ENCODE peak calls at places on chromosomes 1 and 21, in four cellular contexts. One of them, this sample, is unnamed.

GRCh38 chr1:30745834-30746208 is 11.8 kb downstream of the LAPTM5 start:
- DNase-seq in GM23248: no peak
- DNase-seq in RWPE1: no peak
- DNase-seq in A549: no peak
- DNase-seq in this sample: no peak

GRCh38 chr1:5329068-5329739 is 663.0 kb downstream of the NPHP4 start:
- DNase-seq in GM23248: no peak
- DNase-seq in A549: no peak
- DNase-seq in RWPE1: no peak
- DNase-seq in this sample: no peak

GRCh38 chr1:226662704-226663326 is 76.3 kb downstream of the ITPKB start:
- DNase-seq in RWPE1: peak
- DNase-seq in A549: peak
- DNase-seq in GM23248: peak
- DNase-seq in this sample: peak

GRCh38 chr1:114110011-114110410 is 43.7 kb downstream of the SYT6 start:
- DNase-seq in GM23248: no peak
- DNase-seq in RWPE1: no peak
- DNase-seq in A549: no peak
- DNase-seq in this sample: no peak

GRCh38 chr1:118110580-118110979 is 74.4 kb downstream of the SPAG17 start:
- DNase-seq in RWPE1: no peak
- DNase-seq in GM23248: no peak
- DNase-seq in A549: no peak
- DNase-seq in this sample: no peak

GRCh38 chr1:222084048-222084447 is 342.2 kb upstream of the DUSP10 start:
- DNase-seq in GM23248: no peak
- DNase-seq in RWPE1: no peak
- DNase-seq in A549: no peak
- DNase-seq in this sample: no peak

GRCh38 chr1:156282143-156282478 is 514 bp downstream of the SMG5 start:
- DNase-seq in A549: peak
- DNase-seq in GM23248: no peak
- DNase-seq in RWPE1: no peak
- DNase-seq in this sample: no peak

GRCh38 chr1:226355679-226356583 is 47.0 kb upstream of the LIN9 start:
- DNase-seq in RWPE1: no peak
- DNase-seq in GM23248: no peak
- DNase-seq in A549: no peak
- DNase-seq in this sample: no peak

GRCh38 chr1:35031103-35031452 is 667 bp downstream of the ZMYM6 start:
- DNase-seq in GM23248: peak
- DNase-seq in A549: peak
- DNase-seq in RWPE1: peak
- DNase-seq in this sample: no peak

GRCh38 chr1:20063861-20064292 is 6.1 kb upstream of the PLA2G5 start:
- DNase-seq in RWPE1: peak
- DNase-seq in GM23248: peak
- DNase-seq in A549: no peak
- DNase-seq in this sample: peak

GRCh38 chr1:217528271-217528670 is 102.6 kb downstream of the GPATCH2 start:
- DNase-seq in GM23248: peak
- DNase-seq in A549: no peak
- DNase-seq in RWPE1: peak
- DNase-seq in this sample: peak

GRCh38 chr1:198679535-198680173 is 40.8 kb downstream of the PTPRC start:
- DNase-seq in A549: no peak
- DNase-seq in RWPE1: no peak
- DNase-seq in GM23248: no peak
- DNase-seq in this sample: no peak

GRCh38 chr1:234842726-234843641 is 233.0 kb upstream of the IRF2BP2 start:
- DNase-seq in A549: no peak
- DNase-seq in RWPE1: no peak
- DNase-seq in GM23248: no peak
- DNase-seq in this sample: no peak

GRCh38 chr1:150973826-150974579 is 632 bp downstream of the CERS2 start:
- DNase-seq in RWPE1: no peak
- DNase-seq in A549: no peak
- DNase-seq in GM23248: peak
- DNase-seq in this sample: no peak

GRCh38 chr21:44854391-44854663 is 19.2 kb downstream of the PTTG1IP start:
- DNase-seq in RWPE1: no peak
- DNase-seq in GM23248: no peak
- DNase-seq in A549: no peak
- DNase-seq in this sample: no peak

GRCh38 chr1:167190747-167191237 is 29.9 kb upstream of the POU2F1 start:
- DNase-seq in RWPE1: no peak
- DNase-seq in A549: no peak
- DNase-seq in GM23248: no peak
- DNase-seq in this sample: no peak

GRCh38 chr1:236979149-236979890 is 24.9 kb downstream of the MT1HL1 start:
- DNase-seq in RWPE1: no peak
- DNase-seq in A549: no peak
- DNase-seq in GM23248: no peak
- DNase-seq in this sample: no peak

GRCh38 chr1:183753464-183753891 is 51.4 kb upstream of the RGL1 start:
- DNase-seq in GM23248: no peak
- DNase-seq in RWPE1: no peak
- DNase-seq in A549: no peak
- DNase-seq in this sample: peak

GRCh38 chr1:107228704-107229103 is 87.9 kb downstream of the NTNG1 start:
- DNase-seq in A549: no peak
- DNase-seq in RWPE1: no peak
- DNase-seq in GM23248: peak
- DNase-seq in this sample: peak

GRCh38 chr1:213989740-213990472 is 2.1 kb downstream of the PROX1 start:
- DNase-seq in RWPE1: no peak
- DNase-seq in A549: no peak
- DNase-seq in GM23248: no peak
- DNase-seq in this sample: no peak

GRCh38 chr1:1213153-1213918 is 617 bp downstream of the TNFRSF4 start:
- DNase-seq in A549: no peak
- DNase-seq in RWPE1: no peak
- DNase-seq in GM23248: no peak
- DNase-seq in this sample: no peak

GRCh38 chr1:218600968-218601367 is 255.8 kb downstream of the TGFB2 start:
- DNase-seq in A549: peak
- DNase-seq in GM23248: no peak
- DNase-seq in RWPE1: peak
- DNase-seq in this sample: no peak

GRCh38 chr21:43866233-43866632 is 1.2 kb downstream of the AGPAT3 start:
- DNase-seq in A549: no peak
- DNase-seq in RWPE1: no peak
- DNase-seq in GM23248: peak
- DNase-seq in this sample: no peak

GRCh38 chr1:18760156-18760555 is 99.3 kb downstream of the TAS1R2 start:
- DNase-seq in RWPE1: no peak
- DNase-seq in A549: no peak
- DNase-seq in GM23248: no peak
- DNase-seq in this sample: no peak

GRCh38 chr1:18764362-18764761 is 95.1 kb downstream of the TAS1R2 start:
- DNase-seq in RWPE1: no peak
- DNase-seq in A549: no peak
- DNase-seq in GM23248: no peak
- DNase-seq in this sample: no peak

GRCh38 chr1:18766328-18766727 is 93.1 kb downstream of the TAS1R2 start:
- DNase-seq in A549: no peak
- DNase-seq in GM23248: no peak
- DNase-seq in RWPE1: no peak
- DNase-seq in this sample: no peak

GRCh38 chr1:18765725-18766124 is 93.7 kb downstream of the TAS1R2 start:
- DNase-seq in A549: no peak
- DNase-seq in GM23248: no peak
- DNase-seq in RWPE1: no peak
- DNase-seq in this sample: no peak

DNA sequence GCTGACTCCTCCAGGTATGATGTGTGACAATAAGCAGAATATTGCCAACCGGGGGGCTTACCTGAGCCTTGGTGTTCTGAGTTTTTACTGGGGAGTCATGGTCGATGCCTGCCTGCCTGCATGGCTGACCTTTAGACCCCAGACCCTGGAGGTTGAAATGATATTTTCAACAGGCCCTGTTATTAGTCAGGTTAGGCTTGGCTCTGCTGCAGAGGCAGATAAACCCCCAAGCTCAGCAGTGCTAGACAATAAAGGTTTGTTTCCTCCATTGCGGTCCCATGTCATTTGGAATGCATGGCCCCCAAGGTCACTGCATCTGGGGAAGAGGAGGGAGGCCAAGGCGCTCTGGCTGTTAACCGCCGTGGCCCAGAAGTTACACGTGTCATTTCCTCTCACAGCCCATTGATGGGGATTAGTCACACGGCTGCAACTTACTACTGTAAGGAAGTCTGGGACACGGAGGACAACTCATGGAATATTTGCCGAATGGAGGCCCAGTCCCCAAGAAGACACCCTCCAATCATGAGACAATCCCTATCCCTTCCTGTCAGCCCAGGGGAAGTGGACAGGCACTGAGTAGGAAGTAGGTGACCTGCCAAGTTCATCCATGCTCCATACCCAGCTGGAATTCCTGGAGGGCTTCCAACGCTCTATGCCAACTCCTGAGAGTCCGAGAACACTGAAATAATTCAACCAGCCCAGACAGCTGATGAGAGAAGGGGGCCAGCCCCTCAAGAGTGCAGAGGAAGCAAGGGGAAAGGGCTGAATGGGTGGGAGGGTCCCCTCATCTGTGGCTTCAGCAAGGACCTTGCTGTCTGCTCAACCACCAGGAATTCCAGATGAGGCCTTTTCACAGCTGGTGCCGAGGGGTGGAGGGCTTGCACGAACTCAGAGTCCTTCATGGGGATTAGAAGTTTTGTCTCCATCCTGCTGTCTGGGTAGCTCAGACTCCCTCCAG is 97.2 kb downstream of the TAS1R2 start:
- DNase-seq in GM23248: no peak
- DNase-seq in RWPE1: no peak
- DNase-seq in A549: no peak
- DNase-seq in this sample: no peak
- H3K27ac ChIP-seq in GM23248: no peak
- H3K27ac ChIP-seq in RWPE1: no peak
- H3K27ac ChIP-seq in A549: no peak
- H3K27ac ChIP-seq in this sample: no peak

DNA sequence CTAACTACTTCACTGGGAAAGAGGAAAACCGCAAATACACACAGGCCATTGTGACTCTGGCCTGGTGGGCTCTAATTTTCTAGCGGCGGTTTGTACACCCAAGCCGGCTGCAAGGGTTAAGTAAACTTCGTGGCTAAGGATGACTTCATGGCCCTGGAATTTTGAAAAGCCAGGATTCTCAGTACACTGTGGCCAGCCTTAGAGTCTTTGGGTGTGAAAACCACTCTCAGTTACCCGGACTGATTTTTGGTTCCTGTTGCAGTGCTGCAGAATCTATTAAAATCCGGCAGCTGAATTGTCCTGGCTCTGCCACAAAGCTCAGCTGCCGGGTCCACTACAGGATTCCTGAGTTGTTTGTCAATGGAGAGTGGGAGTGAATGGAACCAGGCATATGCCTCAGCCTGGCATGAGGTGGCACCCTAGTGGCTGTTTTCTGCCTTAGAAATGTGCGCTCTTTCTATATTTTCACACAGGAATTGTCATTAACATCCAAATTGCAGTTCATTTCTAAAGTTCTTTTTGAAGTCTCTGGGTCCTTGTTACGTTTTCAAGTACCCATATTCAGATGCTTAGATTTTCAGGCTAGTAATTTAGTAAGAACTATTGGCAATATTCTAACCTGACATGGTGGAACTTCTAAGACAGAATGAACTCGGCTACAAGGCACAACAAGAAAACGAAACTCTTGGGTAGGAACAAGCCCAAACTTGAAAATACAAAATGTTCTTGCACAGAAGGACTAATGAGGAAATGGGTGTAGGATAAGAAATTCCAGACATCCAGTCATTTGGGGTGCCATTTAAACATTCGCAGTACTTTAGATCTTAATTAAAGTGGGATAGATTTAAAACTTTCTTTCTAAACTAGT is 255.9 kb downstream of the NFIA start:
- DNase-seq in RWPE1: peak
- DNase-seq in GM23248: peak
- DNase-seq in A549: peak
- DNase-seq in this sample: no peak
- H3K27ac ChIP-seq in RWPE1: peak
- H3K27ac ChIP-seq in GM23248: peak
- H3K27ac ChIP-seq in A549: peak
- H3K27ac ChIP-seq in this sample: peak

GRCh38 chr1:229885568-229886495 is 181.2 kb upstream of the GALNT2 start:
- DNase-seq in RWPE1: no peak
- DNase-seq in A549: no peak
- DNase-seq in GM23248: no peak
- DNase-seq in this sample: no peak

GRCh38 chr1:229888561-229889001 is 178.5 kb upstream of the GALNT2 start:
- DNase-seq in A549: no peak
- DNase-seq in GM23248: no peak
- DNase-seq in RWPE1: no peak
- DNase-seq in this sample: no peak

GRCh38 chr1:229888157-229888556 is 178.9 kb upstream of the GALNT2 start:
- DNase-seq in A549: no peak
- DNase-seq in RWPE1: no peak
- DNase-seq in GM23248: no peak
- DNase-seq in this sample: no peak

GRCh38 chr1:229886636-229887035 is 180.4 kb upstream of the GALNT2 start:
- DNase-seq in A549: no peak
- DNase-seq in GM23248: no peak
- DNase-seq in RWPE1: no peak
- DNase-seq in this sample: no peak

GRCh38 chr1:229887043-229887822 is 179.8 kb upstream of the GALNT2 start:
- DNase-seq in A549: peak
- DNase-seq in RWPE1: peak
- DNase-seq in GM23248: peak
- DNase-seq in this sample: peak
- H3K27ac ChIP-seq in A549: no peak
- H3K27ac ChIP-seq in RWPE1: no peak
- H3K27ac ChIP-seq in GM23248: no peak
- H3K27ac ChIP-seq in this sample: no peak

DNA sequence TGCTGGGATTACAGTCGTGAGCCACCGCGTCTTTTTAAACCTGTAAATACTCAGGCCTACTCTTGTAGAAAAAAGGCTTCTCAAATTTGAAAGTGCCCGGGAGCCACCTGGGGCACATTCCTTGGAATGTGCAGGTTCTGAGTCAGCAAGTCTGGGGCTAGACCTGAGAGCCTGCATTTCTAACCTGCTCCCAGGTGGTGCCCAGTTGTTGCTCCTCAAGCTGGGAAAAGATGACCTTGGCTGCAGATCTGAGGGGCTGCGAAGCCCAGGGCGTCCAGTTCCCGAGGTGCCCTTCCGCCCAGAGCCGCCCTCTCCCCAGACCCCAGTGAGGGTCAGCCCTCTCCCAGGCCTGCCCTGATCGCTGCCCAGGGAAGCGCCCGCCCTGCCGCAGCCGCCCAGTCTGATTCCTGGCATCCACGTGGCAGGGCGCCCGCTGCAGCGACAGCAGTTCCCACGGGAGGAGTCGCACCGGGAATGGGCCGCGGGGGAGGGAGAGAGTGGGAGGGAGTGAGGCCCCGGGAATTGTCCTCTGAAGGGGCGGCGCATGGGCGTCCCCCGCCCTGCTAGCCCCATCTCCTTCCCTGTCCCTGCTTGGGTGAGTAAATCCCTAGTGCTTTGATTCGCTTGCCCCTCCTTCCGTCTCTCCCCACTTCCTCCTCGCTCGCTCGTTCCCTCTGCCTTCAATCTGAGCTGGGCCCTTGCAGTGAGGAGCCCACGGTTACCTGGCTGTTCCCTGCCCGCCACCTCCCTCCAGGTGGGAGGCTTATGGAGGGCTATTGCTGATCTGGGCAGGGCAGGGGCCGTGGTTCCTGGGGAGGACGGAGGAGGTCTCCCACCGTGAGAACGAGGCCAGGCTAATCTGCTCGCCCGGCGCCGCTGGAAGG is 18.8 kb upstream of the TENT5B start:
- DNase-seq in RWPE1: peak
- DNase-seq in GM23248: peak
- DNase-seq in A549: no peak
- DNase-seq in this sample: no peak
- H3K27ac ChIP-seq in RWPE1: peak
- H3K27ac ChIP-seq in GM23248: no peak
- H3K27ac ChIP-seq in A549: no peak
- H3K27ac ChIP-seq in this sample: peak